ENCODE peak calls at places on chromosomes 13 and 19, in ten cellular contexts. B is breast epithelium, C is GM23338, K is OCI-LY7, Y is esophagus squamous epithelium, L is Peyer's patch, Z is tibial nerve, H is neural progenitor cell, E is IMR-90, R is left ventricle myocardium inferior. M is an unnamed sample.

GRCh38 chr13:19782049-19782726 is 557 bp downstream of the PSPC1 start:
- DNase-seq in R (peak; percentile 59), Y (no peak), C (peak; percentile 52), E (peak; percentile 45), K (peak; percentile 63), B (peak; percentile 67), L (peak; percentile 76), Z (peak; percentile 19), H (peak; percentile 58), M (peak; percentile 46)

GRCh38 chr19:8161135-8161646 is 11.8 kb upstream of the FBN3 start:
- DNase-seq in R (no peak), B (no peak), H (peak; percentile 17), L (no peak), Y (no peak), K (peak; percentile 72), Z (no peak), E (no peak), C (peak; percentile 64), M (no peak)

GRCh38 chr13:114059946-114060860 is 72.2 kb downstream of the RASA3 start:
- DNase-seq in R (peak; percentile 69), Z (no peak), H (no peak), E (no peak), Y (no peak), C (no peak), B (no peak), K (no peak), L (no peak), M (no peak)

GRCh38 chr19:54478677-54479266 is 5.7 kb upstream of the CDC42EP5 start:
- DNase-seq in Y (no peak), Z (no peak), L (peak; percentile 62), E (peak; percentile 49), C (peak; percentile 93), B (no peak), H (peak; percentile 93), R (no peak), K (peak; percentile 70), M (no peak)

GRCh38 chr13:23753523-23753922 is 135.7 kb downstream of the MIPEP start:
- DNase-seq in C (peak; percentile 31), R (no peak), E (peak; percentile 68), B (no peak), H (no peak), K (no peak), L (no peak), Y (no peak), Z (no peak), M (no peak)

GRCh38 chr19:10074153-10074552 is 12.0 kb upstream of the SHFL start:
- DNase-seq in H (peak; percentile 44), B (no peak), R (no peak), L (peak; percentile 62), Y (no peak), Z (no peak), K (peak; percentile 58), E (peak; percentile 36), C (peak; percentile 68), M (peak; percentile 28)

GRCh38 chr19:7624810-7625209 is 4.5 kb downstream of the XAB2 start:
- DNase-seq in Y (no peak), C (no peak), L (no peak), H (no peak), E (no peak), K (no peak), Z (no peak), B (no peak), R (no peak), M (no peak)

GRCh38 chr13:59461411-59461810 is 702.3 kb downstream of the DIAPH3 start:
- DNase-seq in B (no peak), Z (no peak), Y (no peak), R (no peak), C (no peak), H (no peak), E (no peak), K (no peak), L (no peak), M (no peak)

GRCh38 chr19:5553892-5554291 is 13.9 kb downstream of the TINCR start:
- DNase-seq in C (no peak), R (no peak), H (no peak), L (no peak), K (no peak), E (no peak), Z (no peak), Y (no peak), B (no peak), M (no peak)

GRCh38 chr13:51311271-51311670 is 28.2 kb upstream of the SERPINE3 start:
- DNase-seq in R (no peak), Y (no peak), H (peak; percentile 52), C (no peak), L (no peak), K (no peak), Z (no peak), B (no peak), E (no peak), M (no peak)

GRCh38 chr19:17095141-17095919 is 19.8 kb downstream of the MYO9B start:
- DNase-seq in R (peak; percentile 69), Z (no peak), E (peak; percentile 35), K (no peak), Y (no peak), B (no peak), H (no peak), L (peak; percentile 60), C (no peak), M (peak; percentile 34)

GRCh38 chr13:111913790-111914189 is 153.2 kb upstream of the SOX1 start:
- DNase-seq in Z (no peak), C (no peak), Y (no peak), E (no peak), L (no peak), R (no peak), H (no peak), K (no peak), B (no peak), M (peak; percentile 7)

GRCh38 chr13:45895880-45896279 is 44.3 kb upstream of the SIAH3 start:
- DNase-seq in E (no peak), Z (no peak), C (no peak), R (no peak), B (no peak), H (no peak), K (no peak), L (no peak), Y (no peak), M (no peak)

GRCh38 chr13:100980171-100980570 is 305.6 kb upstream of the TMTC4 start:
- DNase-seq in C (no peak), H (no peak), Z (no peak), Y (no peak), K (no peak), L (no peak), E (no peak), B (no peak), R (no peak), M (no peak)

GRCh38 chr13:40613192-40613818 is 53.1 kb downstream of the FOXO1 start:
- DNase-seq in R (no peak), C (no peak), Y (no peak), Z (no peak), E (no peak), B (no peak), L (peak; percentile 82), K (peak; percentile 68), H (no peak), M (peak; percentile 46)

GRCh38 chr13:59000770-59001169 is 1163.0 kb downstream of the DIAPH3 start:
- DNase-seq in L (no peak), Y (no peak), B (no peak), C (no peak), E (no peak), K (no peak), H (no peak), Z (no peak), R (no peak), M (no peak)

GRCh38 chr13:112153846-112154245 is 86.9 kb downstream of the SOX1 start:
- DNase-seq in K (no peak), E (no peak), Y (no peak), Z (no peak), B (peak; percentile 33), C (no peak), L (no peak), R (no peak), H (no peak), M (no peak)

DNA sequence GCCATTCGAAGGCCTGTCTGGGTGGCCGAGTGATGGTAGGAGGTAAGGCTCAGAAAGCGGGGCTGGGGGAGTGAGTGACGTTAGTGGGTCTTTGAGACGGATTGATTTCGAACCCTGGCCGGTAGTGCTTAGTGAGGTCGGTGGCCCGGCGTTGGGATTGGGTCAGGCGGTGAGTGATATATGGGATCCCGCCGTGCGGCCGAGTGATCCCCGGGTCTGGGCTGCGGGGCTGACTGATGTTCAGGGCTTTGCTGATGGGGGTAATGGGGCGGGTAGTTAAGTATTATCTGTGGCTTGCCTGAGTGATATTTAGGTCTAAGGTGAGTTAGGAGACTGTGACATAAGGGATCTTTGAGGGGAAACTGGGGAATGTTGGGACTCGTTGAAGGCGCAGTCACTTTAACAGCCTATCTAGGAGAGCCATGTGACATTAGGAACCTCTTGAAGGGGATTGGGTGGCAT is 446 bp downstream of the PSMC4 start:
- DNase-seq in R (peak; percentile 20), B (no peak), C (peak; percentile 35), L (no peak), Y (no peak), E (no peak), Z (no peak), H (peak; percentile 46), K (no peak), M (no peak)
- H3K4me1 ChIP-seq in R (peaks cover 35% of the 10 kb centered on the region), B (peaks cover 9% of the 10 kb centered on the region), C (no peaks in the 10 kb centered on the region), L (peaks cover 11% of the 10 kb centered on the region), Y (peaks cover 30% of the 10 kb centered on the region), E (peaks cover 2% of the 10 kb centered on the region), Z (peaks cover 9% of the 10 kb centered on the region), H (peaks cover 8% of the 10 kb centered on the region), K (peaks cover 23% of the 10 kb centered on the region), M (peaks cover 20% of the 10 kb centered on the region)

DNA sequence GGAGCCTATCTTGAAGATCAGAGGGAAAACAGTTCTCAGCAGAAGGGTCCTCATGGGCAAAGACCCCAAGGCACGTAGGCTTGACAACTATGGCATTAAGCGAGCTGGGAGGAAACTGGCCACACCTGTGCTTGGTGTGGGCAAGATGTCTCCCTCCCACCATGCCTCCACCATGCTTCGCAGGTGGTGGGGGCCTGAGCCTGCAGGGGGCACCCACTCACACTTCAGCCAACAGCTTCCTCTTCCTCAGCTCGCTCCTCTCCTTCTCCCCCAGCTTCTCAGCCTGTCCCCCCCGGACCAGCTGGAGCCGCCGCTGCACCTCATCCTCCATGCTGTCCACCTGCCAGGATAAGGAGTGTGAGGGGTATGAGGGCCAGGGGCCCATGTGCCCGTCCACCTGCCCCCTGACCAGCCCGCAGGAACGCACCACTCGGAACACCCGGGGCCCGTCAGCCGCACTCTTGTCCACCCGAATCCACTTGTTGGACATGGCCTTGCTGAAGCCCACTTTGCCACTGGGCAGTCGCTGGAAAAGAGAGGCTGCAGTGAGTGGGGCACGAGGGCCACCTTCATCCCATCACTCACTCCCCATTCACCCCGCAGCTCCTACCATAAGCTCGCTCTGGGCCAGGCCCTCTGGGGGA is 3.4 kb downstream of the FARSA start:
- DNase-seq in Y (no peak), C (no peak), L (no peak), Z (no peak), K (no peak), B (no peak), E (no peak), R (no peak), H (no peak), M (no peak)
- TF ChIP-seq CTCF in Y (no peak), C (no peak), L (no peak), Z (no peak), K (peak; percentile 44), B (no peak), E (no peak), R (no peak), H (no peak), M (no peak)

GRCh38 chr19:55545913-55546495 is 661 bp upstream of the SBK3 start:
- DNase-seq in L (no peak), E (no peak), Z (no peak), H (no peak), Y (no peak), K (no peak), B (no peak), C (no peak), R (peak; percentile 69), M (no peak)
- H3K27ac ChIP-seq in L (no peak overlapping the region), E (no peak overlapping the region), Z (no peak overlapping the region), H (no peak overlapping the region), Y (peak overlapping the region; percentile 78), K (no peak overlapping the region), B (peak overlapping the region; percentile 91), C (no peak overlapping the region), R (peak overlapping the region; percentile 96), M (no peak overlapping the region)

GRCh38 chr19:38845374-38846024 is 4.3 kb downstream of the HNRNPL start:
- DNase-seq in K (no peak), B (no peak), Y (no peak), H (no peak), C (no peak), E (no peak), Z (no peak), L (no peak), R (no peak), M (no peak)
- H3K4me1 ChIP-seq in K (peaks cover 28% of the 10 kb centered on the region), B (peaks cover 16% of the 10 kb centered on the region), Y (peaks cover 84% of the 10 kb centered on the region), H (peaks cover 13% of the 10 kb centered on the region), C (peaks cover 7% of the 10 kb centered on the region), E (peaks cover 4% of the 10 kb centered on the region), Z (peaks cover 33% of the 10 kb centered on the region), L (peaks cover 35% of the 10 kb centered on the region), R (peaks cover 75% of the 10 kb centered on the region), M (peaks cover 4% of the 10 kb centered on the region)

M was measured in colonic mucosa.